ENCODE peak calls at places on chromosomes 4 and X, in nine cellular contexts. One of them, this sample, is unnamed.
A peak's percentile ranks its signal among the peaks of the same experiment; 100 is the strongest.

GRCh38 chr4:5730993-5731975 is 20.3 kb downstream of the EVC start:
- DNase-seq in cardiac muscle cell: no peak
- DNase-seq in activated B cell treated with CpG ODN at 0.5 μM for 24 hours: no peak
- DNase-seq in ovary: no peak
- DNase-seq in esophagus muscularis mucosa: no peak
- DNase-seq in cardiac fibroblast: peak; percentile 54
- DNase-seq in upper lobe of right lung: no peak
- DNase-seq in HepG2: no peak
- DNase-seq in fibroblast of pulmonary artery: no peak
- DNase-seq in this sample: no peak

GRCh38 chrX:69024931-69025330 is 140.3 kb downstream of the PJA1 start:
- DNase-seq in cardiac muscle cell: peak; percentile 7
- DNase-seq in activated B cell treated with CpG ODN at 0.5 μM for 24 hours: no peak
- DNase-seq in ovary: peak; percentile 88
- DNase-seq in esophagus muscularis mucosa: peak; percentile 90
- DNase-seq in cardiac fibroblast: peak; percentile 71
- DNase-seq in upper lobe of right lung: peak; percentile 79
- DNase-seq in HepG2: no peak
- DNase-seq in fibroblast of pulmonary artery: peak; percentile 81
- DNase-seq in this sample: no peak

GRCh38 chr4:74394476-74395136 is 29.7 kb downstream of the EREG start:
- DNase-seq in cardiac muscle cell: no peak
- DNase-seq in activated B cell treated with CpG ODN at 0.5 μM for 24 hours: no peak
- DNase-seq in ovary: no peak
- DNase-seq in esophagus muscularis mucosa: no peak
- DNase-seq in cardiac fibroblast: peak; percentile 55
- DNase-seq in upper lobe of right lung: no peak
- DNase-seq in HepG2: no peak
- DNase-seq in fibroblast of pulmonary artery: peak; percentile 61
- DNase-seq in this sample: no peak

GRCh38 chr4:47566975-47567374 is 81.9 kb downstream of the ATP10D start:
- DNase-seq in cardiac muscle cell: no peak
- DNase-seq in activated B cell treated with CpG ODN at 0.5 μM for 24 hours: no peak
- DNase-seq in ovary: no peak
- DNase-seq in esophagus muscularis mucosa: no peak
- DNase-seq in cardiac fibroblast: no peak
- DNase-seq in upper lobe of right lung: no peak
- DNase-seq in HepG2: no peak
- DNase-seq in fibroblast of pulmonary artery: no peak
- DNase-seq in this sample: no peak

GRCh38 chrX:47564438-47565085 is 3.6 kb downstream of the ARAF start:
- DNase-seq in cardiac muscle cell: no peak
- DNase-seq in activated B cell treated with CpG ODN at 0.5 μM for 24 hours: no peak
- DNase-seq in ovary: no peak
- DNase-seq in esophagus muscularis mucosa: no peak
- DNase-seq in cardiac fibroblast: no peak
- DNase-seq in upper lobe of right lung: no peak
- DNase-seq in HepG2: no peak
- DNase-seq in fibroblast of pulmonary artery: no peak
- DNase-seq in this sample: no peak

GRCh38 chr4:174522183-174523002 is at the start of gene HPGD:
- DNase-seq in cardiac muscle cell: peak; percentile 76
- DNase-seq in activated B cell treated with CpG ODN at 0.5 μM for 24 hours: peak; percentile 22
- DNase-seq in ovary: no peak
- DNase-seq in esophagus muscularis mucosa: peak; percentile 93
- DNase-seq in cardiac fibroblast: peak; percentile 12
- DNase-seq in upper lobe of right lung: peak; percentile 92
- DNase-seq in HepG2: no peak
- DNase-seq in fibroblast of pulmonary artery: no peak
- DNase-seq in this sample: peak; percentile 58

GRCh38 chr4:66357316-66357715 is 687.0 kb upstream of the EPHA5 start:
- DNase-seq in cardiac muscle cell: no peak
- DNase-seq in activated B cell treated with CpG ODN at 0.5 μM for 24 hours: no peak
- DNase-seq in ovary: no peak
- DNase-seq in esophagus muscularis mucosa: no peak
- DNase-seq in cardiac fibroblast: peak; percentile 67
- DNase-seq in upper lobe of right lung: no peak
- DNase-seq in HepG2: no peak
- DNase-seq in fibroblast of pulmonary artery: peak; percentile 22
- DNase-seq in this sample: no peak

GRCh38 chrX:9433596-9433995 is 31.3 kb upstream of the TBL1X start:
- DNase-seq in cardiac muscle cell: no peak
- DNase-seq in activated B cell treated with CpG ODN at 0.5 μM for 24 hours: no peak
- DNase-seq in ovary: no peak
- DNase-seq in esophagus muscularis mucosa: no peak
- DNase-seq in cardiac fibroblast: no peak
- DNase-seq in upper lobe of right lung: no peak
- DNase-seq in HepG2: no peak
- DNase-seq in fibroblast of pulmonary artery: no peak
- DNase-seq in this sample: no peak

GRCh38 chrX:148933881-148934280 is 433.5 kb downstream of the AFF2 start:
- DNase-seq in cardiac muscle cell: no peak
- DNase-seq in activated B cell treated with CpG ODN at 0.5 μM for 24 hours: no peak
- DNase-seq in ovary: no peak
- DNase-seq in esophagus muscularis mucosa: no peak
- DNase-seq in cardiac fibroblast: no peak
- DNase-seq in upper lobe of right lung: no peak
- DNase-seq in HepG2: no peak
- DNase-seq in fibroblast of pulmonary artery: no peak
- DNase-seq in this sample: no peak

GRCh38 chr4:67327245-67327860 is 217.9 kb downstream of the CENPC start:
- DNase-seq in cardiac muscle cell: peak; percentile 81
- DNase-seq in activated B cell treated with CpG ODN at 0.5 μM for 24 hours: no peak
- DNase-seq in ovary: peak; percentile 44
- DNase-seq in esophagus muscularis mucosa: no peak
- DNase-seq in cardiac fibroblast: peak; percentile 70
- DNase-seq in upper lobe of right lung: no peak
- DNase-seq in HepG2: peak; percentile 64
- DNase-seq in fibroblast of pulmonary artery: peak; percentile 74
- DNase-seq in this sample: peak; percentile 71

GRCh38 chrX:5306654-5307121 is 922.0 kb downstream of the NLGN4X start:
- DNase-seq in cardiac muscle cell: no peak
- DNase-seq in activated B cell treated with CpG ODN at 0.5 μM for 24 hours: no peak
- DNase-seq in ovary: no peak
- DNase-seq in esophagus muscularis mucosa: no peak
- DNase-seq in cardiac fibroblast: no peak
- DNase-seq in upper lobe of right lung: no peak
- DNase-seq in HepG2: no peak
- DNase-seq in fibroblast of pulmonary artery: no peak
- DNase-seq in this sample: no peak

GRCh38 chr4:37670249-37670648 is 15.9 kb downstream of the RELL1 start:
- DNase-seq in cardiac muscle cell: no peak
- DNase-seq in activated B cell treated with CpG ODN at 0.5 μM for 24 hours: no peak
- DNase-seq in ovary: no peak
- DNase-seq in esophagus muscularis mucosa: no peak
- DNase-seq in cardiac fibroblast: no peak
- DNase-seq in upper lobe of right lung: no peak
- DNase-seq in HepG2: no peak
- DNase-seq in fibroblast of pulmonary artery: no peak
- DNase-seq in this sample: no peak

GRCh38 chrX:123732679-123733363 is at the start of gene THOC2:
- DNase-seq in cardiac muscle cell: peak; percentile 79
- DNase-seq in activated B cell treated with CpG ODN at 0.5 μM for 24 hours: peak; percentile 61
- DNase-seq in ovary: peak; percentile 87
- DNase-seq in esophagus muscularis mucosa: peak; percentile 97
- DNase-seq in cardiac fibroblast: peak; percentile 86
- DNase-seq in upper lobe of right lung: peak; percentile 92
- DNase-seq in HepG2: peak; percentile 73
- DNase-seq in fibroblast of pulmonary artery: peak; percentile 89
- DNase-seq in this sample: peak; percentile 79

GRCh38 chr4:78020677-78021076 is 36.4 kb upstream of the FRAS1 start:
- DNase-seq in cardiac muscle cell: no peak
- DNase-seq in activated B cell treated with CpG ODN at 0.5 μM for 24 hours: no peak
- DNase-seq in ovary: no peak
- DNase-seq in esophagus muscularis mucosa: no peak
- DNase-seq in cardiac fibroblast: no peak
- DNase-seq in upper lobe of right lung: no peak
- DNase-seq in HepG2: peak; percentile 36
- DNase-seq in fibroblast of pulmonary artery: no peak
- DNase-seq in this sample: no peak

GRCh38 chr4:78024085-78024484 is 33.0 kb upstream of the FRAS1 start:
- DNase-seq in cardiac muscle cell: no peak
- DNase-seq in activated B cell treated with CpG ODN at 0.5 μM for 24 hours: no peak
- DNase-seq in ovary: no peak
- DNase-seq in esophagus muscularis mucosa: no peak
- DNase-seq in cardiac fibroblast: no peak
- DNase-seq in upper lobe of right lung: no peak
- DNase-seq in HepG2: no peak
- DNase-seq in fibroblast of pulmonary artery: no peak
- DNase-seq in this sample: no peak

GRCh38 chr4:78019494-78019893 is 37.6 kb upstream of the FRAS1 start:
- DNase-seq in cardiac muscle cell: no peak
- DNase-seq in activated B cell treated with CpG ODN at 0.5 μM for 24 hours: no peak
- DNase-seq in ovary: no peak
- DNase-seq in esophagus muscularis mucosa: no peak
- DNase-seq in cardiac fibroblast: no peak
- DNase-seq in upper lobe of right lung: no peak
- DNase-seq in HepG2: no peak
- DNase-seq in fibroblast of pulmonary artery: no peak
- DNase-seq in this sample: no peak

GRCh38 chr4:78024692-78025091 is 32.4 kb upstream of the FRAS1 start:
- DNase-seq in cardiac muscle cell: no peak
- DNase-seq in activated B cell treated with CpG ODN at 0.5 μM for 24 hours: no peak
- DNase-seq in ovary: no peak
- DNase-seq in esophagus muscularis mucosa: no peak
- DNase-seq in cardiac fibroblast: no peak
- DNase-seq in upper lobe of right lung: no peak
- DNase-seq in HepG2: no peak
- DNase-seq in fibroblast of pulmonary artery: no peak
- DNase-seq in this sample: no peak

DNA sequence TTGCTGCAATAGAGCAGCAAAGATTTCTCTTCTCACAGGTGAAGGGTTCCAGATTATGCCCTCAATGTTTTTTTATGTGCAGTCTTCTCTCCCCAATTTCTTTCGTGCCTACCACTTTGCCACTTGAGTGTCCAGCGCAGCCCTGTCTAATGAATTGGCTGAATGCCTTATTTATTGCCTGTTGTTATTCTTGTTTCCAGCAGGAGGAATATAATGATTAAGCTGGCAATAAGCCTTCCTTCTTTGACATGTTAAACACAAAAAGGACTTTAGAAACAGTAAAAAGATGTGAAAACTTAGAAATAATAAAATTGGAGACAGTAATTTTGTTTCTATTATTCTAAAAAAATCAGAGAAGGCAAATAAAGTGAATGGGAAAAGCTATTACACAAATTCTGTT is 34.6 kb upstream of the FRAS1 start:
- DNase-seq in cardiac muscle cell: no peak
- DNase-seq in activated B cell treated with CpG ODN at 0.5 μM for 24 hours: no peak
- DNase-seq in ovary: no peak
- DNase-seq in esophagus muscularis mucosa: no peak
- DNase-seq in cardiac fibroblast: no peak
- DNase-seq in upper lobe of right lung: no peak
- DNase-seq in HepG2: no peak
- DNase-seq in fibroblast of pulmonary artery: no peak
- DNase-seq in this sample: no peak
- TF ChIP-seq CTCF in cardiac muscle cell: no peak
- TF ChIP-seq CTCF in activated B cell treated with CpG ODN at 0.5 μM for 24 hours: no peak
- TF ChIP-seq CTCF in ovary: no peak
- TF ChIP-seq CTCF in esophagus muscularis mucosa: no peak
- TF ChIP-seq CTCF in cardiac fibroblast: no peak
- TF ChIP-seq CTCF in upper lobe of right lung: no peak
- TF ChIP-seq CTCF in HepG2: no peak
- TF ChIP-seq CTCF in fibroblast of pulmonary artery: no peak
- TF ChIP-seq CTCF in this sample: no peak

DNA sequence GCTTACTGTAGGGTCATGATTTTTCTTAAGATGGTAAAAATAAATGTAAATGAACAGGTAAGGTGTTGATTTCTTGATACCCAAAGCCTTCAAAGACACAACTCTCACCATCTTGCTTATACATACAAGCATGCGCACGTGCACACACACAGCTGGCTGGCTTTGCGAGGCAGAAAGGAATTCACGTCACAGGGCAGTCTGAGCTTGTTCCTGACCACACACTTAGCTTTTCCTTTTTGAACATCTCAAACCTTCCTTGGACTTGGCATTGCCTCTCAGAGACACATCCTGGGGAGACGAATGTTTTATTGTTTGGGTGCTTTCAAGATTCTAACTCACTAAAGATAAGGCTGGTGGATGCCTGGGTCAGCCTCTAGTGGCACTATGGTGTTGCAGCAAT is 175.0 kb downstream of the NHS start:
- DNase-seq in cardiac muscle cell: no peak
- DNase-seq in activated B cell treated with CpG ODN at 0.5 μM for 24 hours: no peak
- DNase-seq in ovary: no peak
- DNase-seq in esophagus muscularis mucosa: no peak
- DNase-seq in cardiac fibroblast: no peak
- DNase-seq in upper lobe of right lung: no peak
- DNase-seq in HepG2: no peak
- DNase-seq in fibroblast of pulmonary artery: no peak
- DNase-seq in this sample: no peak
- TF ChIP-seq CTCF in cardiac muscle cell: no peak
- TF ChIP-seq CTCF in activated B cell treated with CpG ODN at 0.5 μM for 24 hours: no peak
- TF ChIP-seq CTCF in ovary: no peak
- TF ChIP-seq CTCF in esophagus muscularis mucosa: no peak
- TF ChIP-seq CTCF in cardiac fibroblast: no peak
- TF ChIP-seq CTCF in upper lobe of right lung: no peak
- TF ChIP-seq CTCF in HepG2: no peak
- TF ChIP-seq CTCF in fibroblast of pulmonary artery: no peak
- TF ChIP-seq CTCF in this sample: no peak

DNA sequence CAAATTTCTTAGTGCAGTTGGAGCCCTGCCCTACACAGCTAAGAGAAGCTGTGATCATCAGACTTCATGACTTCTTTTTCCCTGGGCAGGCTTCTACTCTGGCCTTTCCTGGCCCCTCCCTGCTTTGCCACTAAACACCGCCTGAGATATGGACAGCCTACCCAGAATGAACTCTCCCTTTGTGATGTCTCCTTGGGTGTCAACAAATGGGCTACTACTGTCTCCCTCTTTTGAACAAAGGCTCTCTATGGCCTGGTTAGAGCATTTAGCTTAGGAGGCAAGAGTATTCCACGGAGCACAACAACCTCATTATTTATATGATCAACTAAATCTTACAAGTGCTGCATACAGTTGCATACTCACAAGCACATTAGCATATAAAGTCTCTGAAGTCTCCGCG is 127.6 kb upstream of the HCCS start:
- DNase-seq in cardiac muscle cell: no peak
- DNase-seq in activated B cell treated with CpG ODN at 0.5 μM for 24 hours: no peak
- DNase-seq in ovary: no peak
- DNase-seq in esophagus muscularis mucosa: no peak
- DNase-seq in cardiac fibroblast: no peak
- DNase-seq in upper lobe of right lung: no peak
- DNase-seq in HepG2: peak; percentile 39
- DNase-seq in fibroblast of pulmonary artery: no peak
- DNase-seq in this sample: no peak
- TF ChIP-seq CTCF in cardiac muscle cell: no peak
- TF ChIP-seq CTCF in activated B cell treated with CpG ODN at 0.5 μM for 24 hours: no peak
- TF ChIP-seq CTCF in ovary: no peak
- TF ChIP-seq CTCF in esophagus muscularis mucosa: no peak
- TF ChIP-seq CTCF in cardiac fibroblast: no peak
- TF ChIP-seq CTCF in upper lobe of right lung: no peak
- TF ChIP-seq CTCF in HepG2: no peak
- TF ChIP-seq CTCF in fibroblast of pulmonary artery: no peak
- TF ChIP-seq CTCF in this sample: no peak

DNA sequence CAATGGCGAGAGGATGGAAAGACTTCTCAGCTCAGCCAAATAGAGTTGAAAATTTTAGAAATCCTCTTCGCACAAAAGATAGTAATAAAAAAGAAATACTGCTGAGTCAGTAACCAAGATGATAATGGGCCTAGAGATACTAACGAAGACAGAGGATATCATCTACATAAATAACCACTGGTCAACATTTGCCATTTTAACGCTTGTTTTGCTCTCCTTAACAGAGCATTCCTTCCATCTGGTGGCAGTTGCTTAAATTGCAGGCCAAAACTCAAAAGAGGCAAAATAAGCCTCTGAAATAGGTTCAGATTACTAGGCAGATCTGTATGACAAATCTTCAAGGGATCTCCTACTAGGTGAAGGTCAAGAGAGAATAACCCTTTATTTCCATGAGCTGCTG is 51.7 kb upstream of the MCF2 start:
- DNase-seq in cardiac muscle cell: peak; percentile 9
- DNase-seq in activated B cell treated with CpG ODN at 0.5 μM for 24 hours: no peak
- DNase-seq in ovary: no peak
- DNase-seq in esophagus muscularis mucosa: no peak
- DNase-seq in cardiac fibroblast: peak; percentile 51
- DNase-seq in upper lobe of right lung: no peak
- DNase-seq in HepG2: no peak
- DNase-seq in fibroblast of pulmonary artery: peak; percentile 42
- DNase-seq in this sample: no peak
- TF ChIP-seq CTCF in cardiac muscle cell: peak; percentile 43
- TF ChIP-seq CTCF in activated B cell treated with CpG ODN at 0.5 μM for 24 hours: no peak
- TF ChIP-seq CTCF in ovary: no peak
- TF ChIP-seq CTCF in esophagus muscularis mucosa: no peak
- TF ChIP-seq CTCF in cardiac fibroblast: peak; percentile 47
- TF ChIP-seq CTCF in upper lobe of right lung: peak; percentile 13
- TF ChIP-seq CTCF in HepG2: peak; percentile 12
- TF ChIP-seq CTCF in fibroblast of pulmonary artery: peak; percentile 48
- TF ChIP-seq CTCF in this sample: peak; percentile 32

This sample was measured in glutamatergic neuron.